ENCODE peak calls at places on chromosome 21, in six cellular contexts. O is PC-9, W is GM23248, A is neural progenitor cell, Q is SK-N-SH, H is GM23338. N is an unnamed sample. For H3F3A, the result is how much of the 10 kb centered on the place peaks cover.

GRCh38 chr21:18117116-18117515 is 127.5 kb upstream of the CHODL start:
- DNase-seq in O (no peak), H (no peak), A (no peak), Q (no peak), W (no peak), N (no peak)

GRCh38 chr21:44805226-44805625 is 3.6 kb upstream of the UBE2G2 start:
- DNase-seq in A (no peak), H (no peak), Q (no peak), O (no peak), W (no peak), N (no peak)

GRCh38 chr21:34986561-34987533 is 62.3 kb downstream of the RUNX1 start:
- DNase-seq in H (peak), O (no peak), Q (no peak), W (peak), A (peak), N (peak)

GRCh38 chr21:35578350-35578782 is 482.0 kb downstream of the SETD4 start:
- DNase-seq in H (no peak), O (no peak), W (peak), A (no peak), Q (no peak), N (no peak)

GRCh38 chr21:29130234-29130993 is at the start of gene MAP3K7CL:
- DNase-seq in Q (no peak), H (no peak), A (no peak), O (peak), W (peak), N (no peak)

GRCh38 chr21:17688912-17689874 is 76.5 kb upstream of the BTG3 start:
- DNase-seq in O (peak), A (no peak), H (peak), W (no peak), Q (no peak), N (no peak)

GRCh38 chr21:33915368-33916199 is at the start of gene ATP5PO:
- DNase-seq in Q (peak), O (peak), A (peak), W (peak), H (peak), N (peak)

GRCh38 chr21:34612056-34612455 is 2.9 kb downstream of the RCAN1 start:
- DNase-seq in W (no peak), A (no peak), O (no peak), H (no peak), Q (no peak), N (no peak)

GRCh38 chr21:37565530-37566223 is 199.1 kb downstream of the DYRK1A start:
- DNase-seq in H (no peak), W (peak), A (no peak), O (no peak), Q (no peak), N (peak)

GRCh38 chr21:39020751-39021474 is 162.3 kb downstream of the PSMG1 start:
- DNase-seq in A (no peak), Q (no peak), W (peak), H (no peak), O (peak), N (no peak)

GRCh38 chr21:18772404-18772803 is 368.8 kb upstream of the TMPRSS15 start:
- DNase-seq in A (no peak), Q (no peak), O (no peak), H (no peak), W (no peak), N (peak)

GRCh38 chr21:32733356-32733755 is 5.5 kb upstream of the SYNJ1 start:
- DNase-seq in O (no peak), A (no peak), H (no peak), W (no peak), Q (no peak), N (no peak)

GRCh38 chr21:26091480-26092018 is 79.0 kb downstream of the APP start:
- DNase-seq in O (no peak), Q (no peak), H (peak), A (no peak), W (no peak), N (no peak)

GRCh38 chr21:43598416-43599120 is 60.7 kb downstream of the HSF2BP start:
- DNase-seq in Q (no peak), W (peak), O (peak), A (no peak), H (no peak), N (no peak)

GRCh38 chr21:42534361-42534900 is 20.8 kb downstream of the SLC37A1 start:
- DNase-seq in W (no peak), H (no peak), Q (peak), A (no peak), O (no peak), N (no peak)
- H3F3A ChIP-seq in W (under half), H (under half), Q (under half), A (under half), O (under half), N (under half)

GRCh38 chr21:14677023-14677422 is 130.9 kb upstream of the SAMSN1 start:
- DNase-seq in O (no peak), H (no peak), A (no peak), Q (no peak), W (no peak), N (no peak)
- H3K4me2 ChIP-seq in O (no peak), H (no peak), A (no peak), Q (no peak), W (no peak), N (peak)

GRCh38 chr21:42535602-42536171 is 22.0 kb downstream of the SLC37A1 start:
- DNase-seq in O (no peak), W (no peak), A (no peak), H (no peak), Q (no peak), N (no peak)

GRCh38 chr21:42531771-42532170 is 18.1 kb downstream of the SLC37A1 start:
- DNase-seq in H (no peak), O (no peak), Q (no peak), A (no peak), W (no peak), N (no peak)

GRCh38 chr21:42534901-42535378 is 21.3 kb downstream of the SLC37A1 start:
- DNase-seq in A (no peak), O (no peak), H (no peak), W (no peak), Q (no peak), N (no peak)

GRCh38 chr21:42533963-42534355 is 20.3 kb downstream of the SLC37A1 start:
- DNase-seq in O (no peak), H (no peak), W (no peak), A (no peak), Q (no peak), N (no peak)

DNA sequence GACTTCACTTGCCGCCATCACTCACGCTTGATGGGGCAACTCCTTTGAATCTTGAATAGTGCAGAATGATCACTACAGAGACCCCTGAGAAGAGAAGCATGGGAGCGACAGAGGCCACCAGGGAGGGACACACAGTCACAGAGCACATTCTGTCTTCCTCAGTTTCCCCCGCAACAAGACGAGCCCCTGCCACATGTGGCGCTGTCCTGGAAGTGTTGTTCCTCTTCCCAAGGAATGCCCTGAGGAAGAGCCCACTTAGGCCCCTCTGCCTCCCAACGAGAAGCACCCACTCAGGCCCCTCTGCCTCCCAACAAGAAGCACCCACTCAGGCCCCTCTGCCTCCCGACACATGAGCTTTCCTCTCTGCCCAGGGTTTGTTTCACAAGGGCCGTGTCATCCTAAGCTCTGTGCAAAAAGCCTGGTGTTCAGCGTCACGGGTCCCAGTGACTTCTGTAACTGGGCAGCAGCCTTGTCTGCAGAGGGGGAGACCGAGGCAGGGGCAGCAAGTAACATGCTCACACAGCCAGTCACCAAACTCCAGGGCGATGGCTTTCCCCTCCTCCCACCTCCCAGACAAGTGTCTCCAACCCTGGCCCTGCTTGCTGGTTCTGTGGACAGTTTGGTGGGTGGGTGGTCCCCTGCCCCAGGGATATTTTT is 19.8 kb downstream of the SLC37A1 start:
- DNase-seq in H (no peak), O (no peak), Q (no peak), W (no peak), A (no peak), N (no peak)
- H3F3A ChIP-seq in H (under half), O (under half), Q (under half), W (under half), A (under half), N (under half)

GRCh38 chr21:30577766-30578165 is 12.4 kb downstream of the KRTAP22-2 start:
- DNase-seq in O (no peak), H (no peak), Q (no peak), A (no peak), W (no peak), N (no peak)

GRCh38 chr21:30580132-30580531 is 10.1 kb downstream of the KRTAP22-2 start:
- DNase-seq in H (no peak), O (no peak), W (no peak), A (no peak), Q (no peak), N (no peak)

GRCh38 chr21:30582850-30583249 is 7.3 kb downstream of the KRTAP22-2 start:
- DNase-seq in A (peak), Q (no peak), W (no peak), H (no peak), O (no peak), N (no peak)

DNA sequence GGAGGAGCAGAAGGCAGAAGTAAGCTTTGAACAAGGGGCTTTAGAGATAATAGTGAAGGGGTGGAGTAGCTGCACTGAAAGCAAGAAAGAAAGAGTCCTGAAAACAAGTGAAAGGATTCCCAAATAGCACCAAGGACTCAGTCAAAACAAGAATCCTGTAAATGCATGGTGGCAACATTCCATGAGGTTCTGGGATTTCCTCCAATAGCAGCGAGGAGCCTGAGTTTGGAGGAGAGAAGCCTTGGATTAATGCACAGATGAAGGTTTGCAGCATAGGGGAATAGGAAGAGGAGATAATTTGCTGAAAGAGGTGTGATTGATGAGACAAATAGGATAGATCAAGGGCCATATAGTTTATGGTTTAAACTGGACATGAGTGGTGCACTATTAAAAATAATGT is 10.8 kb downstream of the KRTAP22-2 start:
- DNase-seq in Q (no peak), W (no peak), A (peak), H (peak), O (no peak), N (no peak)
- H3K4me2 ChIP-seq in Q (no peak), W (no peak), A (no peak), H (no peak), O (no peak), N (no peak)

DNA sequence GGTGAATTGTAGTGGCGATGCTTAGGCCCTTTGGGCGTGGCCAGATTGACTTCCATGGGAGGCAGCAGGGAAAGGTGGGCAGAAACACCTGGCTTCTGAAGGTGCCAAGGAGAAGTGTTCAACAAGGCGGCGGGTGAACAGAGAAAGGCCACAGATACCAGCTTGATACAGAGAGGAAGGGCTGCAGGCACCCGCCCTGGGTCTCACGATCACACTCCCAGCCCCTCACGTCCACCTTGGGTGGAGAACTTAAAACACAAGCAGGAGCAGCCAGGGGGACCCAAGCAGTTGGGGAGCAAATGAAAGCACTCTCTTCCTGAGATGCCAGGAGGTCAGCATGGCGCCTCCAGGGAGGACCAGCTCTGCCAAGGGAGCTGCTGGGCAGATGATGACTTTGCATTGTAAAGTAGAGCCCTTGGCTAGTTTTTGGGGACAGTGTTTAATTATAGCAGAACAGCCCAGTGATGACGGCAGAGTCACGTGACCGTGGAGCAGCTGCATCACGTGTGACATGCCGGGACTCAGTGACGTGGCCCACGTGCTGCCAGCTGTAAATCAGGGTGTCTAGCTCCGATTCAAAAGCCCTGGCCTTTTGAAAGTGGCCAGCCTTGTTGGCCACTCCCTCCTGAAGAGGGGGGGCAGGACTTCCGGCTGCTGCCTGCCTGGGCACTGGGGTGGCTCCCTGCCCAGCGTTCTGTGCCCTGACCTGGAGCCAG is 19.0 kb downstream of the SLC37A1 start:
- DNase-seq in Q (no peak), H (no peak), A (no peak), O (no peak), W (no peak), N (no peak)
- H3F3A ChIP-seq in Q (under half), H (under half), A (under half), O (under half), W (under half), N (under half)

N was measured in MM.1S.